ENCODE peak calls at places on chromosomes 11 and 22, in nine cellular contexts. O is retina; B is HEK293T; A is SHP77 treated with DMSO at 0.1 percent for 48 hours; H is activated gamma-delta T cell; L is AG04450; I is BE2C; Q is T-helper 17 cell; N is stimulated activated effector memory CD8-positive, alpha-beta T cell treated with anti-CD3 and anti-CD28 coated beads, Interleukin-12 subunit alpha, Interleukin-12 subunit beta, amount 100 ng/mL, for 72 hours. D is an unnamed sample.

GRCh38 chr11:5524756-5525155 is 8.3 kb upstream of the UBQLNL start:
- DNase-seq in O (no peak), B (no peak), A (no peak), H (no peak), L (no peak), I (no peak), Q (no peak), N (no peak), D (no peak)

GRCh38 chr11:57303990-57304579 is 20.7 kb downstream of the TNKS1BP1 start:
- DNase-seq in O (no peak), B (no peak), A (peak), H (no peak), L (no peak), I (peak), Q (no peak), N (no peak), D (no peak)

GRCh38 chr11:67646535-67647336 is 3.8 kb downstream of the ACY3 start:
- DNase-seq in O (no peak), B (no peak), A (no peak), H (peak), L (no peak), I (no peak), Q (no peak), N (peak), D (no peak)

GRCh38 chr11:17013548-17014320 is 480 bp downstream of the PLEKHA7 start:
- DNase-seq in O (peak), B (peak), A (no peak), H (peak), L (no peak), I (no peak), Q (peak), N (no peak), D (peak)

GRCh38 chr22:27534720-27535125 is 266.8 kb downstream of the MN1 start:
- DNase-seq in O (no peak), B (no peak), A (no peak), H (no peak), L (peak), I (no peak), Q (no peak), N (no peak), D (no peak)

GRCh38 chr11:10122337-10123197 is 171.5 kb downstream of the SBF2 start:
- DNase-seq in O (no peak), B (no peak), A (no peak), H (no peak), L (no peak), I (no peak), Q (no peak), N (no peak), D (peak)

GRCh38 chr11:118896472-118896913 is 12.8 kb downstream of the CXCR5 start:
- DNase-seq in O (no peak), B (no peak), A (no peak), H (no peak), L (no peak), I (peak), Q (no peak), N (no peak), D (no peak)

GRCh38 chr22:38802671-38803121 is 8.8 kb upstream of the DNAL4 start:
- DNase-seq in O (no peak), B (no peak), A (no peak), H (no peak), L (peak), I (no peak), Q (no peak), N (no peak), D (peak)

GRCh38 chr11:133836076-133836548 is 9.2 kb downstream of the SPATA19 start:
- DNase-seq in O (no peak), B (no peak), A (no peak), H (no peak), L (no peak), I (no peak), Q (no peak), N (no peak), D (no peak)

GRCh38 chr11:108913204-108913603 is 248.3 kb downstream of the DDX10 start:
- DNase-seq in O (no peak), B (no peak), A (no peak), H (no peak), L (no peak), I (no peak), Q (no peak), N (no peak), D (no peak)

GRCh38 chr22:48270731-48271130 is 1508.3 kb downstream of the TBC1D22A start:
- DNase-seq in O (no peak), B (no peak), A (no peak), H (no peak), L (no peak), I (no peak), Q (no peak), N (no peak), D (no peak)

GRCh38 chr11:37907461-37908223 is 1309.6 kb upstream of the RAG2 start:
- DNase-seq in O (no peak), B (no peak), A (no peak), H (no peak), L (no peak), I (no peak), Q (no peak), N (no peak), D (no peak)

GRCh38 chr11:15519124-15519791 is 404.5 kb downstream of the INSC start:
- DNase-seq in O (no peak), B (no peak), A (no peak), H (no peak), L (no peak), I (no peak), Q (no peak), N (no peak), D (no peak)

GRCh38 chr11:85182437-85183109 is 444.6 kb downstream of the DLG2 start:
- DNase-seq in O (peak), B (peak), A (no peak), H (no peak), L (no peak), I (no peak), Q (no peak), N (no peak), D (no peak)

GRCh38 chr11:9697766-9698165 is 33.9 kb downstream of the SWAP70 start:
- DNase-seq in O (no peak), B (no peak), A (no peak), H (no peak), L (no peak), I (no peak), Q (no peak), N (no peak), D (no peak)

GRCh38 chr11:39668640-39669039 is 1790.8 kb downstream of the LRRC4C start:
- DNase-seq in O (no peak), B (no peak), A (no peak), H (no peak), L (peak), I (no peak), Q (no peak), N (no peak), D (no peak)

GRCh38 chr22:37282385-37282677 is at the start of gene CYTH4:
- DNase-seq in O (no peak), B (no peak), A (no peak), H (peak), L (no peak), I (no peak), Q (peak), N (peak), D (no peak)

GRCh38 chr11:35953081-35953480 is 9.2 kb downstream of the LDLRAD3 start:
- DNase-seq in O (peak), B (no peak), A (no peak), H (no peak), L (no peak), I (peak), Q (no peak), N (no peak), D (no peak)

GRCh38 chr11:113153847-113154246 is 160.5 kb upstream of the TTC12 start:
- DNase-seq in O (no peak), B (no peak), A (no peak), H (no peak), L (no peak), I (no peak), Q (no peak), N (no peak), D (no peak)

GRCh38 chr11:40508307-40508706 is 951.1 kb downstream of the LRRC4C start:
- DNase-seq in O (no peak), B (no peak), A (no peak), H (no peak), L (no peak), I (no peak), Q (no peak), N (no peak), D (no peak)

GRCh38 chr11:639324-639977 is 2.4 kb downstream of the DRD4 start:
- DNase-seq in O (peak), B (no peak), A (no peak), H (no peak), L (no peak), I (no peak), Q (no peak), N (no peak), D (no peak)

GRCh38 chr11:13837286-13837685 is 125.2 kb upstream of the SPON1 start:
- DNase-seq in O (no peak), B (no peak), A (no peak), H (no peak), L (no peak), I (no peak), Q (no peak), N (no peak), D (no peak)

GRCh38 chr11:135022430-135022829 is 610.4 kb upstream of the B3GAT1 start:
- DNase-seq in O (no peak), B (no peak), A (no peak), H (no peak), L (no peak), I (no peak), Q (no peak), N (no peak), D (no peak)

GRCh38 chr11:119832536-119832935 is 103.5 kb upstream of the NECTIN1 start:
- DNase-seq in O (peak), B (no peak), A (no peak), H (no peak), L (no peak), I (peak), Q (no peak), N (no peak), D (peak)

GRCh38 chr22:25027959-25028840 is 75.7 kb downstream of the KIAA1671 start:
- DNase-seq in O (no peak), B (peak), A (no peak), H (no peak), L (no peak), I (peak), Q (no peak), N (no peak), D (peak)

GRCh38 chr11:102047305-102047924 is at the start of gene CFAP300:
- DNase-seq in O (peak), B (peak), A (no peak), H (peak), L (no peak), I (peak), Q (peak), N (peak), D (peak)

GRCh38 chr11:64611961-64612646 is 21.1 kb downstream of the SLC22A12 start:
- DNase-seq in O (no peak), B (no peak), A (no peak), H (no peak), L (no peak), I (no peak), Q (no peak), N (no peak), D (no peak)

GRCh38 chr22:31603081-31603525 is 58.9 kb downstream of the PISD start:
- DNase-seq in O (no peak), B (no peak), A (no peak), H (no peak), L (no peak), I (no peak), Q (no peak), N (no peak), D (no peak)

GRCh38 chr11:94142308-94143277 is 14.0 kb downstream of the PANX1 start:
- DNase-seq in O (no peak), B (no peak), A (no peak), H (no peak), L (no peak), I (no peak), Q (no peak), N (no peak), D (no peak)

D was measured in T47D.